ENCODE peak calls at places on chromosomes 3 and 15, in four cellular contexts. One of them, this sample, is unnamed.

GRCh38 chr3:58048301-58048700 is 40.1 kb downstream of the FLNB start:
- DNase-seq in GM12878: no peak
- DNase-seq in WTC11: no peak
- DNase-seq in K562: no peak
- DNase-seq in this sample: no peak

GRCh38 chr3:111352585-111352984 is 189.4 kb upstream of the CD96 start:
- DNase-seq in WTC11: no peak
- DNase-seq in GM12878: no peak
- DNase-seq in K562: no peak
- DNase-seq in this sample: no peak

GRCh38 chr3:135560847-135561246 is 404.7 kb upstream of the PPP2R3A start:
- DNase-seq in WTC11: no peak
- DNase-seq in GM12878: no peak
- DNase-seq in K562: no peak
- DNase-seq in this sample: no peak

GRCh38 chr3:160755776-160756304 is at the start of gene PPM1L:
- DNase-seq in GM12878: no peak
- DNase-seq in K562: peak
- DNase-seq in WTC11: peak
- DNase-seq in this sample: no peak

GRCh38 chr3:45799586-45799985 is 3.2 kb upstream of the SLC6A20 start:
- DNase-seq in WTC11: no peak
- DNase-seq in K562: no peak
- DNase-seq in GM12878: no peak
- DNase-seq in this sample: no peak

GRCh38 chr3:195854628-195855300 is 43.0 kb upstream of the MUC4 start:
- DNase-seq in K562: peak
- DNase-seq in GM12878: no peak
- DNase-seq in WTC11: no peak
- DNase-seq in this sample: no peak

GRCh38 chr3:85081191-85081895 is 122.6 kb downstream of the CADM2 start:
- DNase-seq in WTC11: no peak
- DNase-seq in GM12878: no peak
- DNase-seq in K562: no peak
- DNase-seq in this sample: no peak

GRCh38 chr15:67853454-67853853 is 13.6 kb upstream of the RNU6-1 start:
- DNase-seq in WTC11: no peak
- DNase-seq in K562: no peak
- DNase-seq in GM12878: no peak
- DNase-seq in this sample: no peak

GRCh38 chr3:64213224-64213893 is 11.9 kb downstream of the PRICKLE2 start:
- DNase-seq in K562: no peak
- DNase-seq in GM12878: no peak
- DNase-seq in WTC11: no peak
- DNase-seq in this sample: no peak

GRCh38 chr3:149581681-149582349 is 76.0 kb downstream of the WWTR1 start:
- DNase-seq in GM12878: no peak
- DNase-seq in WTC11: no peak
- DNase-seq in K562: no peak
- DNase-seq in this sample: no peak

GRCh38 chr15:101522621-101523559 is 33.4 kb upstream of the PCSK6 start:
- DNase-seq in K562: no peak
- DNase-seq in WTC11: no peak
- DNase-seq in GM12878: no peak
- DNase-seq in this sample: no peak

GRCh38 chr3:53065841-53066480 is 20.1 kb upstream of the SFMBT1 start:
- DNase-seq in GM12878: no peak
- DNase-seq in K562: no peak
- DNase-seq in WTC11: no peak
- DNase-seq in this sample: no peak

GRCh38 chr3:117706037-117706436 is 996.5 kb downstream of the TUSC7 start:
- DNase-seq in K562: no peak
- DNase-seq in WTC11: no peak
- DNase-seq in GM12878: no peak
- DNase-seq in this sample: no peak

GRCh38 chr3:106589306-106589942 is 720.6 kb upstream of the CBLB start:
- DNase-seq in GM12878: no peak
- DNase-seq in K562: no peak
- DNase-seq in WTC11: no peak
- DNase-seq in this sample: no peak

GRCh38 chr3:71680588-71680987 is 44.6 kb downstream of the EIF4E3 start:
- DNase-seq in GM12878: no peak
- DNase-seq in WTC11: no peak
- DNase-seq in K562: no peak
- DNase-seq in this sample: no peak

GRCh38 chr15:39181348-39181747 is 399.5 kb upstream of the THBS1 start:
- DNase-seq in WTC11: no peak
- DNase-seq in GM12878: no peak
- DNase-seq in K562: no peak
- DNase-seq in this sample: no peak

GRCh38 chr3:194261581-194262063 is 89.5 kb downstream of the CPN2 start:
- DNase-seq in K562: no peak
- DNase-seq in GM12878: no peak
- DNase-seq in WTC11: no peak
- DNase-seq in this sample: peak
- TF ChIP-seq NR2C2 in K562: no peak
- TF ChIP-seq NR2C2 in GM12878: no peak
- TF ChIP-seq NR2C2 in WTC11: no peak
- TF ChIP-seq NR2C2 in this sample: no peak

GRCh38 chr3:193214445-193214844 is 26.6 kb upstream of the PLAAT1 start:
- DNase-seq in WTC11: no peak
- DNase-seq in GM12878: no peak
- DNase-seq in K562: no peak
- DNase-seq in this sample: no peak

GRCh38 chr3:193207874-193208273 is 33.1 kb upstream of the PLAAT1 start:
- DNase-seq in WTC11: no peak
- DNase-seq in GM12878: no peak
- DNase-seq in K562: no peak
- DNase-seq in this sample: no peak

GRCh38 chr3:193211173-193211572 is 29.8 kb upstream of the PLAAT1 start:
- DNase-seq in K562: no peak
- DNase-seq in GM12878: no peak
- DNase-seq in WTC11: no peak
- DNase-seq in this sample: no peak

GRCh38 chr3:193207290-193207689 is 33.7 kb upstream of the PLAAT1 start:
- DNase-seq in WTC11: no peak
- DNase-seq in GM12878: no peak
- DNase-seq in K562: no peak
- DNase-seq in this sample: no peak

DNA sequence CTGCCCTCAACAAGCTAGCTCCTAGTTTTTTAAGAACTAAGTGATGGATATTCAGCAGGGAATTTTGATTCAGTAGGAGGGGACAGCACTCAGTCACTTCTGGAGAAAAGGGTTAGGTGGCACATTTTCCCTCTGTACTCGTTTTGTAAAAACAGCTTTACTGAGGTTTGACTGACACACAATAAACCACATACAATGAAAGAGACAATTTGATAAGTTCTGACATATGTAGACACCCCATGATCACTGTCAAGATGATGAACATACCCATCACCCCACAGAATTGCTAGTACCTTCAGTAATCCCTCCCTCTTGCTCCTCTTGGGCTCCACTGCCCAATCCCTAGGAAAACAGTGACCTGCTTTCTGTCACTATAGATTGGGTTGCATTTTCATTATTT is 29.0 kb upstream of the PLAAT1 start:
- DNase-seq in GM12878: no peak
- DNase-seq in WTC11: no peak
- DNase-seq in K562: no peak
- DNase-seq in this sample: no peak
- TF ChIP-seq NR2C2 in GM12878: no peak
- TF ChIP-seq NR2C2 in WTC11: no peak
- TF ChIP-seq NR2C2 in K562: no peak
- TF ChIP-seq NR2C2 in this sample: no peak

DNA sequence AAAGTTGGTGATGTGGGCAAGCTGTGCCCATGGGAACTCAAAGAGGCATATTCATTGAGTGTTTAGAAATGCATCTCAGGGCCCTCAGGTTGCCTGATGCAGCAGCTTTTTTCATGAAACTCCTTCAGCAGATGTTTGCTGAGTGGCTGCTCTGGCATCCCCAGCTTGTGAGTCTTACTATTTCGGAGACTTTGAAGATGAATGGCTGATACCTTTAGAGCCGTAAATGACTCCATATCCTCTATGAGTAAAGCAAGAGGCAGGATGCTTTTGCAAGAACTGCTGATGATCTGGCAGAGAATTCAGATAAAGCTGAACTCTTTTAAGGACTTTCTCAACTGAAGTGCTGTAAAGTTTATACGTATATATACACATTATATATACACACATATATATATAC is 384.3 kb downstream of the CACNA2D3 start:
- DNase-seq in K562: no peak
- DNase-seq in WTC11: no peak
- DNase-seq in GM12878: no peak
- DNase-seq in this sample: no peak
- TF ChIP-seq NR2C2 in K562: no peak
- TF ChIP-seq NR2C2 in WTC11: no peak
- TF ChIP-seq NR2C2 in GM12878: no peak
- TF ChIP-seq NR2C2 in this sample: no peak

GRCh38 chr3:175670572-175670971 is 811.4 kb downstream of the NAALADL2 start:
- DNase-seq in GM12878: no peak
- DNase-seq in K562: no peak
- DNase-seq in WTC11: no peak
- DNase-seq in this sample: no peak

GRCh38 chr3:175668300-175668699 is 809.2 kb downstream of the NAALADL2 start:
- DNase-seq in GM12878: no peak
- DNase-seq in WTC11: no peak
- DNase-seq in K562: no peak
- DNase-seq in this sample: no peak

GRCh38 chr3:175672119-175672689 is 813.1 kb downstream of the NAALADL2 start:
- DNase-seq in GM12878: no peak
- DNase-seq in WTC11: no peak
- DNase-seq in K562: no peak
- DNase-seq in this sample: no peak
- TF ChIP-seq NR2C2 in GM12878: no peak
- TF ChIP-seq NR2C2 in WTC11: no peak
- TF ChIP-seq NR2C2 in K562: no peak
- TF ChIP-seq NR2C2 in this sample: no peak

GRCh38 chr15:78201281-78202190 is 32.8 kb downstream of the ACSBG1 start:
- DNase-seq in K562: no peak
- DNase-seq in WTC11: no peak
- DNase-seq in GM12878: no peak
- DNase-seq in this sample: no peak
- TF ChIP-seq NR2C2 in K562: no peak
- TF ChIP-seq NR2C2 in WTC11: no peak
- TF ChIP-seq NR2C2 in GM12878: no peak
- TF ChIP-seq NR2C2 in this sample: no peak

This sample was measured in HepG2.